ENCODE peak calls at places on chromosomes 6 and 20, in nine cellular contexts. One of them, this sample, is unnamed.

GRCh38 chr6:1436334-1437306 is 47.2 kb downstream of the FOXF2 start:
- DNase-seq in H1: no peak
- DNase-seq in neural progenitor cell: peak; percentile 82
- DNase-seq in HCT116: peak; percentile 57
- DNase-seq in MM.1S: peak; percentile 57
- DNase-seq in GM23248: peak; percentile 78
- DNase-seq in hepatocyte: peak; percentile 85
- DNase-seq in K562: peak; percentile 73
- DNase-seq in mammary epithelial cell: peak; percentile 62
- DNase-seq in this sample: peak; percentile 37

GRCh38 chr6:169086020-169086419 is 167.6 kb downstream of the THBS2 start:
- DNase-seq in H1: no peak
- DNase-seq in neural progenitor cell: no peak
- DNase-seq in HCT116: peak; percentile 21
- DNase-seq in MM.1S: no peak
- DNase-seq in GM23248: no peak
- DNase-seq in hepatocyte: no peak
- DNase-seq in K562: no peak
- DNase-seq in mammary epithelial cell: peak; percentile 56
- DNase-seq in this sample: peak; percentile 62

GRCh38 chr6:79868098-79868722 is 79.1 kb downstream of the ELOVL4 start:
- DNase-seq in H1: no peak
- DNase-seq in neural progenitor cell: peak; percentile 90
- DNase-seq in HCT116: peak; percentile 76
- DNase-seq in MM.1S: peak; percentile 76
- DNase-seq in GM23248: peak; percentile 78
- DNase-seq in hepatocyte: peak; percentile 87
- DNase-seq in K562: peak; percentile 81
- DNase-seq in mammary epithelial cell: peak; percentile 62
- DNase-seq in this sample: peak; percentile 41

GRCh38 chr6:64489760-64490159 is 854.2 kb downstream of the PHF3 start:
- DNase-seq in H1: no peak
- DNase-seq in neural progenitor cell: no peak
- DNase-seq in HCT116: no peak
- DNase-seq in MM.1S: no peak
- DNase-seq in GM23248: no peak
- DNase-seq in hepatocyte: no peak
- DNase-seq in K562: no peak
- DNase-seq in mammary epithelial cell: no peak
- DNase-seq in this sample: no peak

GRCh38 chr20:57872816-57873409 is 163.1 kb upstream of the PMEPA1 start:
- DNase-seq in H1: no peak
- DNase-seq in neural progenitor cell: no peak
- DNase-seq in HCT116: no peak
- DNase-seq in MM.1S: no peak
- DNase-seq in GM23248: no peak
- DNase-seq in hepatocyte: no peak
- DNase-seq in K562: no peak
- DNase-seq in mammary epithelial cell: no peak
- DNase-seq in this sample: no peak

GRCh38 chr6:30121446-30122065 is 8.7 kb upstream of the TRIM31 start:
- DNase-seq in H1: no peak
- DNase-seq in neural progenitor cell: no peak
- DNase-seq in HCT116: no peak
- DNase-seq in MM.1S: no peak
- DNase-seq in GM23248: no peak
- DNase-seq in hepatocyte: no peak
- DNase-seq in K562: no peak
- DNase-seq in mammary epithelial cell: no peak
- DNase-seq in this sample: no peak

GRCh38 chr20:57659789-57660509 is 39.7 kb upstream of the ZBP1 start:
- DNase-seq in H1: no peak
- DNase-seq in neural progenitor cell: no peak
- DNase-seq in HCT116: no peak
- DNase-seq in MM.1S: no peak
- DNase-seq in GM23248: no peak
- DNase-seq in hepatocyte: no peak
- DNase-seq in K562: no peak
- DNase-seq in mammary epithelial cell: no peak
- DNase-seq in this sample: no peak

GRCh38 chr6:139538366-139538765 is 163.9 kb upstream of the CITED2 start:
- DNase-seq in H1: no peak
- DNase-seq in neural progenitor cell: no peak
- DNase-seq in HCT116: no peak
- DNase-seq in MM.1S: no peak
- DNase-seq in GM23248: no peak
- DNase-seq in hepatocyte: no peak
- DNase-seq in K562: no peak
- DNase-seq in mammary epithelial cell: no peak
- DNase-seq in this sample: no peak

GRCh38 chr6:166342293-166343156 is at the start of gene SFT2D1:
- DNase-seq in H1: no peak
- DNase-seq in neural progenitor cell: peak; percentile 85
- DNase-seq in HCT116: peak; percentile 36
- DNase-seq in MM.1S: peak; percentile 74
- DNase-seq in GM23248: peak; percentile 90
- DNase-seq in hepatocyte: peak; percentile 92
- DNase-seq in K562: peak; percentile 93
- DNase-seq in mammary epithelial cell: peak; percentile 71
- DNase-seq in this sample: peak; percentile 74

GRCh38 chr6:138518054-138518453 is 18.8 kb upstream of the NHSL1 start:
- DNase-seq in H1: no peak
- DNase-seq in neural progenitor cell: no peak
- DNase-seq in HCT116: no peak
- DNase-seq in MM.1S: peak; percentile 18
- DNase-seq in GM23248: no peak
- DNase-seq in hepatocyte: no peak
- DNase-seq in K562: no peak
- DNase-seq in mammary epithelial cell: no peak
- DNase-seq in this sample: no peak

GRCh38 chr6:157946865-157947532 is 34.7 kb upstream of the SYNJ2 start:
- DNase-seq in H1: no peak
- DNase-seq in neural progenitor cell: peak; percentile 47
- DNase-seq in HCT116: no peak
- DNase-seq in MM.1S: peak; percentile 12
- DNase-seq in GM23248: peak; percentile 21
- DNase-seq in hepatocyte: no peak
- DNase-seq in K562: peak; percentile 59
- DNase-seq in mammary epithelial cell: no peak
- DNase-seq in this sample: no peak

DNA sequence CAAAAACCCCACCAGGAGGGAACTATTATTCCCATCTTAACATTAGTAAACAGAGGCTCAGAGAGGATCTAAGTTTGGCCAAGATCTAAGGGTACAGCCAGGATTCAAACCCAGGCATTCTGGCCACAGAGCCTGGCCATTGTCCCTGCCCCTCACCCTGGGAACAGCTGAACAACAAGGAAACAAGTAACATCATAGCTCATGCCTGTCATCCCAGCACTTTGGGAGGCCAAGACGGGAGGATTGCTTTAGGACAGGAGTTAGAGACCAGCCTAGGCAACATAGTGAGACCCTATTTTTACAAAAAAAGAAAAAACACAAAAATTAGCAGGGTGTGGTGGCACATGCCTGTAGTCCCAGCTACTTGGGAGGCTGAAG is 27.6 kb downstream of the TOX2 start:
- DNase-seq in H1: no peak
- DNase-seq in neural progenitor cell: no peak
- DNase-seq in HCT116: no peak
- DNase-seq in MM.1S: no peak
- DNase-seq in GM23248: no peak
- DNase-seq in hepatocyte: no peak
- DNase-seq in K562: no peak
- DNase-seq in mammary epithelial cell: no peak
- DNase-seq in this sample: no peak
- H3K4me1 ChIP-seq in H1: no peaks in the 10 kb centered on the region
- H3K4me1 ChIP-seq in neural progenitor cell: no peaks in the 10 kb centered on the region
- H3K4me1 ChIP-seq in HCT116: peaks cover 54% of the 10 kb centered on the region
- H3K4me1 ChIP-seq in MM.1S: peaks cover 78% of the 10 kb centered on the region
- H3K4me1 ChIP-seq in GM23248: peaks cover 48% of the 10 kb centered on the region
- H3K4me1 ChIP-seq in hepatocyte: peaks cover 8% of the 10 kb centered on the region
- H3K4me1 ChIP-seq in K562: no peaks in the 10 kb centered on the region
- H3K4me1 ChIP-seq in mammary epithelial cell: peaks cover 52% of the 10 kb centered on the region
- H3K4me1 ChIP-seq in this sample: peaks cover 44% of the 10 kb centered on the region

DNA sequence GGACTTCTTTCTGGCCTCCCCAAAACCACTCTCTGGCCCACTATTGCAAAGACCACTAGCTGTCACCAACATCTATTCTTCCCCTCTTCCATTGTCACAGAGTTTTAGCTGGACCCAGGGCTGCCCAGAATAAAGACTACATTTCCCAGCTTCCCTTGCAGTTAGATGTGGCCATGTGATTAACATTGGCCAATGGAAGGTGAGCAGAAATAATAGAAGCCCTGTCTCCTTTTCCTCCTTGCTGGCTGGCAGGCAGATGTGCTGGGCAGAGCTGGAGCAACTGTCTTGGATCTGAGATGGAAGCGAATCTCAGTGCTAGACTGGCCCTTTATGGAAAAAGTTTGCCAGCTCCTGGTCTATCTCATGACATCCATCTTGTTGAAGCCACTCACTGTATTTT is 97.0 kb downstream of the KCNB1 start:
- DNase-seq in H1: no peak
- DNase-seq in neural progenitor cell: peak; percentile 71
- DNase-seq in HCT116: peak; percentile 36
- DNase-seq in MM.1S: peak; percentile 36
- DNase-seq in GM23248: peak; percentile 68
- DNase-seq in hepatocyte: peak; percentile 33
- DNase-seq in K562: peak; percentile 33
- DNase-seq in mammary epithelial cell: peak; percentile 33
- DNase-seq in this sample: peak; percentile 3
- H3K79me2 ChIP-seq in H1: no peaks in the 10 kb centered on the region
- H3K79me2 ChIP-seq in neural progenitor cell: no peaks in the 10 kb centered on the region
- H3K79me2 ChIP-seq in HCT116: no peaks in the 10 kb centered on the region
- H3K79me2 ChIP-seq in MM.1S: no peaks in the 10 kb centered on the region
- H3K79me2 ChIP-seq in GM23248: no peaks in the 10 kb centered on the region
- H3K79me2 ChIP-seq in hepatocyte: no peaks in the 10 kb centered on the region
- H3K79me2 ChIP-seq in K562: no peaks in the 10 kb centered on the region
- H3K79me2 ChIP-seq in mammary epithelial cell: no peaks in the 10 kb centered on the region
- H3K79me2 ChIP-seq in this sample: no peaks in the 10 kb centered on the region

GRCh38 chr6:34143884-34144580 is 1.9 kb downstream of the GRM4 start:
- DNase-seq in H1: no peak
- DNase-seq in neural progenitor cell: peak; percentile 95
- DNase-seq in HCT116: no peak
- DNase-seq in MM.1S: no peak
- DNase-seq in GM23248: peak; percentile 29
- DNase-seq in hepatocyte: peak; percentile 69
- DNase-seq in K562: peak; percentile 75
- DNase-seq in mammary epithelial cell: no peak
- DNase-seq in this sample: no peak

GRCh38 chr6:34145161-34146020 is 496 bp downstream of the GRM4 start:
- DNase-seq in H1: no peak
- DNase-seq in neural progenitor cell: peak; percentile 78
- DNase-seq in HCT116: no peak
- DNase-seq in MM.1S: no peak
- DNase-seq in GM23248: peak; percentile 78
- DNase-seq in hepatocyte: peak; percentile 65
- DNase-seq in K562: peak; percentile 21
- DNase-seq in mammary epithelial cell: peak; percentile 61
- DNase-seq in this sample: peak; percentile 53

GRCh38 chr6:34146021-34146782 is at the start of gene GRM4:
- DNase-seq in H1: no peak
- DNase-seq in neural progenitor cell: no peak
- DNase-seq in HCT116: no peak
- DNase-seq in MM.1S: no peak
- DNase-seq in GM23248: no peak
- DNase-seq in hepatocyte: no peak
- DNase-seq in K562: no peak
- DNase-seq in mammary epithelial cell: no peak
- DNase-seq in this sample: no peak

GRCh38 chr6:34143196-34143883 is 2.5 kb downstream of the GRM4 start:
- DNase-seq in H1: no peak
- DNase-seq in neural progenitor cell: no peak
- DNase-seq in HCT116: no peak
- DNase-seq in MM.1S: no peak
- DNase-seq in GM23248: no peak
- DNase-seq in hepatocyte: no peak
- DNase-seq in K562: no peak
- DNase-seq in mammary epithelial cell: no peak
- DNase-seq in this sample: no peak

GRCh38 chr6:34144581-34145160 is 1.2 kb downstream of the GRM4 start:
- DNase-seq in H1: no peak
- DNase-seq in neural progenitor cell: peak; percentile 37
- DNase-seq in HCT116: no peak
- DNase-seq in MM.1S: no peak
- DNase-seq in GM23248: peak; percentile 27
- DNase-seq in hepatocyte: no peak
- DNase-seq in K562: no peak
- DNase-seq in mammary epithelial cell: no peak
- DNase-seq in this sample: no peak
- TF ChIP-seq EZH2 in H1: no peak
- TF ChIP-seq EZH2 in neural progenitor cell: peak; percentile 71
- TF ChIP-seq EZH2 in HCT116: no peak
- TF ChIP-seq EZH2 in MM.1S: no peak
- TF ChIP-seq EZH2 in GM23248: peak; percentile 86
- TF ChIP-seq EZH2 in hepatocyte: peak; percentile 78
- TF ChIP-seq EZH2 in K562: no peak
- TF ChIP-seq EZH2 in mammary epithelial cell: no peak
- TF ChIP-seq EZH2 in this sample: peak; percentile 11

DNA sequence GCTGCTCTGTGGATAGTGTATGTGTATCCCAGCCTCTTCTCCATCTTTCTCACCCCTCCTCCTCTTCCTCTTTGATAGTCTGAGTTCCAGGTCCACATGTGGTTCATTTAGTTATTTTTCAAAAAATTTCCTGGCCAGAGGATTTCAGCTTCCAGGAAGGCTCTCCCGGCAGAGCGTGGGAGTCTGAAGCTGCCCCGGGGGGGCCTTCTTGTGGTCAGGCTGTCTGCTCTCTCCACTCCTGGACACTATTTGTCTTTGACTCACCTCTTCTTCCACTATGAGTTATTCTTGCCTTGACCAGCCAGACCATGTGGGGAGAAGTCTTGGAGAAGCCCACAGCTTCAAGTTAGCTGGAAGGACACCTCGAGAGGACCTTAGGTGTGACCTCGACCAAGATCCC is 258.8 kb downstream of the CDC5L start:
- DNase-seq in H1: no peak
- DNase-seq in neural progenitor cell: no peak
- DNase-seq in HCT116: no peak
- DNase-seq in MM.1S: no peak
- DNase-seq in GM23248: peak; percentile 86
- DNase-seq in hepatocyte: no peak
- DNase-seq in K562: no peak
- DNase-seq in mammary epithelial cell: no peak
- DNase-seq in this sample: peak; percentile 97
- H3K4me1 ChIP-seq in H1: no peaks in the 10 kb centered on the region
- H3K4me1 ChIP-seq in neural progenitor cell: no peaks in the 10 kb centered on the region
- H3K4me1 ChIP-seq in HCT116: no peaks in the 10 kb centered on the region
- H3K4me1 ChIP-seq in MM.1S: peaks cover 10% of the 10 kb centered on the region
- H3K4me1 ChIP-seq in GM23248: peaks cover 28% of the 10 kb centered on the region
- H3K4me1 ChIP-seq in hepatocyte: peaks cover 2% of the 10 kb centered on the region
- H3K4me1 ChIP-seq in K562: no peaks in the 10 kb centered on the region
- H3K4me1 ChIP-seq in mammary epithelial cell: peaks cover 9% of the 10 kb centered on the region
- H3K4me1 ChIP-seq in this sample: peaks cover 44% of the 10 kb centered on the region